ENCODE peak calls at places on chromosomes 1 and 21, in ten cellular contexts. G is A549, T is ovary, K is GM12878, E is K562, F is stomach, R is transverse colon, I is suprapubic skin, U is esophagus muscularis mucosa, C is upper lobe of left lung. Q is an unnamed sample.

GRCh38 chr1:150165622-150166612 is 16.2 kb downstream of the PLEKHO1 start:
- DNase-seq in U (no peak), C (no peak), E (peak; percentile 79), G (peak; percentile 62), I (no peak), T (peak; percentile 59), K (no peak), R (peak; percentile 65), F (peak; percentile 53), Q (no peak)

GRCh38 chr1:233907139-233907538 is 2.7 kb downstream of the SLC35F3 start:
- DNase-seq in C (no peak), F (no peak), E (no peak), I (no peak), R (no peak), G (no peak), T (no peak), K (no peak), U (no peak), Q (no peak)

GRCh38 chr1:10681296-10682113 is 114.9 kb downstream of the CASZ1 start:
- DNase-seq in I (no peak), C (no peak), R (no peak), E (no peak), K (no peak), F (no peak), U (no peak), T (no peak), G (no peak), Q (no peak)

GRCh38 chr1:15454256-15454655 is 2.3 kb upstream of the CELA2A start:
- DNase-seq in E (no peak), C (no peak), K (no peak), F (peak; percentile 71), T (no peak), G (no peak), I (no peak), R (no peak), U (no peak), Q (no peak)

GRCh38 chr1:66506393-66506687 is 27.6 kb upstream of the SGIP1 start:
- DNase-seq in E (no peak), K (no peak), U (no peak), G (no peak), R (no peak), F (no peak), C (no peak), I (no peak), T (no peak), Q (no peak)

GRCh38 chr21:29148535-29148934 is 18.1 kb downstream of the MAP3K7CL start:
- DNase-seq in F (no peak), R (no peak), K (no peak), U (no peak), E (no peak), T (no peak), I (no peak), C (no peak), G (no peak), Q (no peak)

GRCh38 chr1:55215194-55216021 is at the start of gene USP24:
- DNase-seq in K (no peak), R (peak; percentile 88), C (peak; percentile 96), E (peak; percentile 90), I (peak; percentile 86), F (peak; percentile 91), T (peak; percentile 79), G (peak; percentile 56), U (peak; percentile 95), Q (peak; percentile 83)

GRCh38 chr1:100229681-100230443 is 19.8 kb downstream of the DBT start:
- DNase-seq in T (no peak), K (no peak), G (no peak), C (no peak), E (no peak), U (no peak), R (no peak), F (no peak), I (no peak), Q (no peak)

GRCh38 chr1:241823925-241824324 is 24.1 kb upstream of the EXO1 start:
- DNase-seq in F (no peak), G (no peak), C (no peak), U (no peak), E (peak; percentile 52), I (no peak), R (no peak), K (no peak), T (no peak), Q (no peak)

GRCh38 chr1:203559523-203559922 is 65.6 kb downstream of the OPTC start:
- DNase-seq in K (no peak), U (no peak), T (peak; percentile 28), F (no peak), I (no peak), E (no peak), C (no peak), G (no peak), R (no peak), Q (no peak)

GRCh38 chr1:246214708-246215504 is 292.2 kb downstream of the SMYD3 start:
- DNase-seq in G (no peak), U (no peak), R (peak; percentile 27), T (no peak), K (peak; percentile 71), C (no peak), E (peak; percentile 84), F (no peak), I (no peak), Q (peak; percentile 79)

GRCh38 chr21:21001591-21002100 is 3.4 kb downstream of the NCAM2 start:
- DNase-seq in I (no peak), R (no peak), K (no peak), E (no peak), U (no peak), F (no peak), C (no peak), T (no peak), G (no peak), Q (no peak)

GRCh38 chr1:84365225-84366221 is 32.8 kb upstream of the DNASE2B start:
- DNase-seq in R (peak; percentile 28), E (peak; percentile 27), T (no peak), F (no peak), G (peak; percentile 55), C (no peak), K (no peak), U (no peak), I (no peak), Q (no peak)

GRCh38 chr1:235473808-235474207 is 30.4 kb downstream of the B3GALNT2 start:
- DNase-seq in E (no peak), I (no peak), F (no peak), K (no peak), U (no peak), C (no peak), T (no peak), G (no peak), R (no peak), Q (no peak)

GRCh38 chr1:235470741-235471439 is 33.4 kb downstream of the B3GALNT2 start:
- DNase-seq in R (no peak), I (no peak), G (no peak), K (no peak), E (no peak), U (no peak), T (no peak), F (no peak), C (no peak), Q (no peak)

GRCh38 chr1:235468009-235468408 is 36.2 kb downstream of the B3GALNT2 start:
- DNase-seq in K (no peak), T (no peak), E (no peak), G (no peak), U (no peak), F (no peak), R (no peak), I (no peak), C (no peak), Q (no peak)

GRCh38 chr1:235465066-235465465 is 39.2 kb downstream of the B3GALNT2 start:
- DNase-seq in E (no peak), I (no peak), R (no peak), U (no peak), C (no peak), F (no peak), G (no peak), T (no peak), K (no peak), Q (no peak)

GRCh38 chr1:235468970-235469369 is 35.3 kb downstream of the B3GALNT2 start:
- DNase-seq in C (no peak), U (no peak), G (peak; percentile 31), K (no peak), R (no peak), T (no peak), F (no peak), E (no peak), I (no peak), Q (no peak)
- TF ChIP-seq EP300 in C (no peak), U (no peak), G (no peak), K (no peak), R (no peak), T (no peak), F (no peak), E (no peak), I (no peak), Q (no peak)

DNA sequence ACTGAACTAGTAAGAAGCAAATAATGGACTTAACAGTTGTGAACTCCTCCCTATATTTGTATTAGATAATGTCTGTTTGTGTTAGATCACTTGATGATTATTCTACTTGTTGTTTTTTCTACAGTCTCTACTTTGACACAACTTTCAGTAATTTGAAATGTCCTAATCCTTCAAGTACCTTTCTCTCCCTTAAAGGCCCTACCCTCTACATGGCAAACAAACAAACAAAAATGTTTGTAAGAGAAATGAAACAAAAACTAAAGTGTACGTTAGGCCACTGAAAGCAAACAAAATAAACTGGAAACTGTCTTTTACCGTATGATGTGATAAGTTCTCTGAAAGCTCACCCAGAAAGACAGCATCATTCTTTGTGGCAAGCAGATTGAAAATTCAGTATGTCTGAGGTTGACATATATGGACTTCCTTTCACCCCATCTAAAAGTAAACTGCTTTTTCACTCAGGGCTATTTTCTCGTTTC is 255.9 kb upstream of the SNX7 start:
- DNase-seq in U (no peak), G (no peak), C (no peak), R (no peak), K (peak; percentile 21), T (no peak), I (no peak), F (no peak), E (no peak), Q (no peak)
- H3K4me1 ChIP-seq in U (no peaks in the 10 kb centered on the region), G (peaks cover 27% of the 10 kb centered on the region), C (peaks cover 8% of the 10 kb centered on the region), R (no peaks in the 10 kb centered on the region), K (no peaks in the 10 kb centered on the region), T (no peaks in the 10 kb centered on the region), I (no peaks in the 10 kb centered on the region), F (no peaks in the 10 kb centered on the region), E (no peaks in the 10 kb centered on the region), Q (no peaks in the 10 kb centered on the region)

GRCh38 chr1:209354840-209355165 is 228.7 kb upstream of the CAMK1G start:
- DNase-seq in F (no peak), E (no peak), T (no peak), K (no peak), U (peak; percentile 21), C (no peak), R (no peak), I (no peak), G (no peak), Q (no peak)
- TF ChIP-seq EP300 in F (no peak), E (no peak), T (no peak), K (no peak), U (no peak), C (no peak), R (no peak), I (no peak), G (no peak), Q (no peak)

DNA sequence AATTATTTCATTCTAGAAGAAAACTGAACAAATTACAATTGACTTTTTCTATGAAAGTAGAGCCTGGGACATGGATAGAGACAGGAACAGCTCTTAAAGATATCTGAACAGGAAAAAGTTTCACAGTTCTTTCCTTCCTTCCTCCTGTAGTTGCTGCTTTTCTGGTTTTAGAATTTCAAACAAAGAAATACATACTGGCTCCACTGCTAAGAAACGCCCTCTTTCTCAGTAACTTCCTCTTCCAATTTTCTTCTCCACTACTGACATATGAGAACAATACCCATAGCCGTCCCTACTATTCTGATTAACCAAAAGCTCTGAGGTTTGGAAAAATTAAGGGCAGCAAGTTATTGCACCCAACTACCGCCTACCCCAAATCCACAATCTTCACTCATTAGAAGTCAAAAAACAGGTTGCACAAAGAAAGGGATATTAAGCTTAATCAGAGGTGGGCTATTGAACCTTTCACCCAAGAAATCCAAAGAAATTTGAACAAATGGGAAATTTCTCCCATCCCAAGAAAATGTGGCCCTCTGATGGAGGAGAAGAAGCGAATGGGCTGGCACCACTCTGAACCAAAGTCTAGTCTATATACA is 1.9 kb downstream of the WASF2 start:
- DNase-seq in G (no peak), E (no peak), T (no peak), I (no peak), R (no peak), C (no peak), F (no peak), K (no peak), U (no peak), Q (no peak)
- H3K4me1 ChIP-seq in G (peaks cover 5% of the 10 kb centered on the region), E (peaks cover 8% of the 10 kb centered on the region), T (peaks cover 15% of the 10 kb centered on the region), I (peaks cover 67% of the 10 kb centered on the region), R (peaks cover 34% of the 10 kb centered on the region), C (peaks cover 63% of the 10 kb centered on the region), F (peaks cover 40% of the 10 kb centered on the region), K (peaks cover 37% of the 10 kb centered on the region), U (peaks cover 75% of the 10 kb centered on the region), Q (peaks cover 73% of the 10 kb centered on the region)

Q was measured in sigmoid colon.